ENCODE peak calls at places on chromosomes 1 and 21, in nine cellular contexts. I, B, E, O, J, F, U, R and S are unnamed samples.

GRCh38 chr1:179337343-179337742 is 28.4 kb upstream of the AXDND1 start:
- DNase-seq in I (no peak), B (no peak), E (no peak), O (no peak), J (no peak), F (peak; percentile 10), U (no peak), R (no peak), S (no peak)

GRCh38 chr1:8283058-8283884 is 34.6 kb upstream of the SLC45A1 start:
- DNase-seq in I (peak; percentile 17), B (no peak), E (no peak), O (no peak), J (peak; percentile 21), F (peak; percentile 48), U (no peak), R (no peak), S (no peak)

GRCh38 chr1:166390406-166390805 is 223.6 kb upstream of the FAM78B start:
- DNase-seq in I (no peak), B (no peak), E (no peak), O (no peak), J (no peak), F (no peak), U (no peak), R (no peak), S (no peak)

GRCh38 chr21:21268061-21268471 is 269.9 kb downstream of the NCAM2 start:
- DNase-seq in I (no peak), B (no peak), E (no peak), O (no peak), J (no peak), F (no peak), U (no peak), R (peak; percentile 23), S (no peak)

GRCh38 chr1:81811757-81812371 is 11.1 kb downstream of the ADGRL2 start:
- DNase-seq in I (no peak), B (no peak), E (no peak), O (no peak), J (no peak), F (no peak), U (no peak), R (no peak), S (no peak)

GRCh38 chr1:30381671-30382365 is 341.6 kb downstream of the MATN1 start:
- DNase-seq in I (no peak), B (peak; percentile 6), E (no peak), O (no peak), J (no peak), F (no peak), U (no peak), R (no peak), S (no peak)

GRCh38 chr1:1164701-1165451 is 8.8 kb upstream of the TTLL10 start:
- DNase-seq in I (no peak), B (no peak), E (no peak), O (no peak), J (peak; percentile 84), F (peak; percentile 67), U (no peak), R (no peak), S (no peak)

GRCh38 chr1:65681101-65681500 is 111.6 kb upstream of the PDE4B start:
- DNase-seq in I (no peak), B (no peak), E (peak; percentile 7), O (no peak), J (no peak), F (no peak), U (no peak), R (no peak), S (no peak)

GRCh38 chr1:40435876-40436275 is 14.4 kb upstream of the ZFP69B start:
- DNase-seq in I (no peak), B (no peak), E (no peak), O (no peak), J (no peak), F (no peak), U (no peak), R (no peak), S (no peak)

GRCh38 chr1:172885411-172885810 is 165.3 kb downstream of the TNFSF18 start:
- DNase-seq in I (no peak), B (no peak), E (no peak), O (no peak), J (peak; percentile 13), F (no peak), U (no peak), R (no peak), S (no peak)

GRCh38 chr1:111139234-111139955 is 498 bp downstream of the DRAM2 start:
- DNase-seq in I (no peak), B (no peak), E (no peak), O (peak; percentile 37), J (peak; percentile 50), F (peak; percentile 57), U (peak; percentile 32), R (peak; percentile 74), S (no peak)

GRCh38 chr1:157042852-157043251 is 2.7 kb downstream of the ARHGEF11 start:
- DNase-seq in I (no peak), B (no peak), E (no peak), O (no peak), J (no peak), F (no peak), U (no peak), R (no peak), S (no peak)

GRCh38 chr1:206801467-206801866 is 29.2 kb upstream of the IL10 start:
- DNase-seq in I (no peak), B (no peak), E (no peak), O (no peak), J (no peak), F (no peak), U (no peak), R (no peak), S (no peak)
- TF ChIP-seq CTCF in I (peak; percentile 28), B (no peak), E (no peak), O (peak; percentile 21), J (no peak), F (no peak), U (no peak), R (no peak), S (no peak)

GRCh38 chr1:11473635-11474034 is 5.3 kb upstream of the DISP3 start:
- DNase-seq in I (no peak), B (no peak), E (no peak), O (no peak), J (no peak), F (no peak), U (no peak), R (peak; percentile 31), S (no peak)
- H3K27ac ChIP-seq in I (no peak overlapping the region), B (no peak overlapping the region), E (no peak overlapping the region), O (no peak overlapping the region), J (no peak overlapping the region), F (no peak overlapping the region), U (no peak overlapping the region), R (no peak overlapping the region), S (no peak overlapping the region)

GRCh38 chr1:208241541-208241940 is 2.6 kb downstream of the PLXNA2 start:
- DNase-seq in I (no peak), B (no peak), E (no peak), O (no peak), J (no peak), F (no peak), U (no peak), R (no peak), S (no peak)

GRCh38 chr1:208240698-208241355 is 3.4 kb downstream of the PLXNA2 start:
- DNase-seq in I (no peak), B (no peak), E (no peak), O (no peak), J (peak; percentile 37), F (no peak), U (no peak), R (no peak), S (no peak)

GRCh38 chr1:208242186-208242585 is 2.0 kb downstream of the PLXNA2 start:
- DNase-seq in I (no peak), B (no peak), E (no peak), O (no peak), J (peak; percentile 33), F (no peak), U (no peak), R (no peak), S (no peak)

GRCh38 chr1:208238710-208239517 is 5.3 kb downstream of the PLXNA2 start:
- DNase-seq in I (no peak), B (peak; percentile 52), E (no peak), O (peak; percentile 57), J (peak; percentile 42), F (no peak), U (no peak), R (peak; percentile 49), S (no peak)

DNA sequence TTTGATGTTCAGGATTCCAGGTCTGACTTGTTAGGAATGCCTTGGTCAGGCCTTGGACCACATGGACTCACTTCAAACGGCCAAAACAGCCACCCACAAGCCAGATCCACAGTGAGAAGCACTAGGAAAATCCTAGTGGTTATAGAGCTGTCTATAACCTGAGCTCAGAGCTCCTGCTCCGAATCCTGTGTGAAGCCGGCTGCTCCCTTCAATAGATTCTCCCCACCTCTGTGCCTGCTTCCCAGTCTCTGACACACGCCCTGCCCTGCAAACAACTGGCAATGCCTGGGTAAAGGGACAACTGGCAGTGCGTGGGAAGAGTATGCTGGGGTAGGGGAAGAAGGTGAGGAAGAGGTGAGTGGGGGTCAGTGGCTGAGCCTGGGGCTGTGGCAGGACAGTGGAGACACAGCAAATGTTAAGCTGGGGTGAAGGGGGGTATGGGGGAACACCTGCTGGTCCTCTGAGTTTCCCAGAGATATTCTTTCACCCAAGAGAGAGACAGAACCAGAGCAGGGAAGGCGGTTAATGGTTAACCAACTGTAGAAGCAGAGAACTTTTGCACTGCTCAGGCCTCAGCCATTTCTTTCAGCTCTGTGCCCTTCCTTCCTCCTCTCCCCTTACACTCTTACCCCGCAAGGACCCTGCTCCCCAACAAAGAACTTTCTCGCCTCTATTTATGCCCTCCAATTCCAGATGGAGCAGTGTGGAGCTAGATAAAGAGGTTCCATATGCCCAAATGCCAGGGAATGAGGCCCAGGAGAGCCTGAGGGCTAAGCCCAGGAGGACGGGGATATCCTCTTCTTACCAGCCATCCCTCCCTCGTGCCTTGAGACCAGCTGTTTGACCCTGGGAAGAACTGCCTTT is 4.4 kb downstream of the PLXNA2 start:
- DNase-seq in I (no peak), B (no peak), E (no peak), O (no peak), J (peak; percentile 77), F (peak; percentile 77), U (no peak), R (no peak), S (no peak)
- TF ChIP-seq CTCF in I (no peak), B (no peak), E (no peak), O (no peak), J (no peak), F (no peak), U (no peak), R (no peak), S (no peak)

GRCh38 chr1:200708769-200709168 is 29.9 kb upstream of the CAMSAP2 start:
- DNase-seq in I (no peak), B (no peak), E (no peak), O (no peak), J (no peak), F (no peak), U (no peak), R (no peak), S (no peak)

GRCh38 chr1:200708161-200708560 is 30.5 kb upstream of the CAMSAP2 start:
- DNase-seq in I (no peak), B (no peak), E (no peak), O (no peak), J (no peak), F (no peak), U (no peak), R (no peak), S (no peak)

GRCh38 chr1:200706109-200706720 is 32.5 kb upstream of the CAMSAP2 start:
- DNase-seq in I (no peak), B (no peak), E (no peak), O (no peak), J (no peak), F (no peak), U (no peak), R (no peak), S (no peak)

GRCh38 chr1:200704991-200705390 is 33.7 kb upstream of the CAMSAP2 start:
- DNase-seq in I (no peak), B (no peak), E (no peak), O (no peak), J (no peak), F (no peak), U (no peak), R (no peak), S (no peak)

GRCh38 chr1:200707116-200707515 is 31.6 kb upstream of the CAMSAP2 start:
- DNase-seq in I (no peak), B (no peak), E (no peak), O (no peak), J (no peak), F (no peak), U (no peak), R (no peak), S (no peak)
- H3K27ac ChIP-seq in I (no peak overlapping the region), B (no peak overlapping the region), E (no peak overlapping the region), O (no peak overlapping the region), J (no peak overlapping the region), F (no peak overlapping the region), U (no peak overlapping the region), R (no peak overlapping the region), S (no peak overlapping the region)